ENCODE peak calls at places on chromosome 11, in seven cellular contexts. O is neuronal stem cell; P is CD8-positive, alpha-beta memory T cell; F is pancreas; V is CD4-positive, alpha-beta memory T cell; I is breast epithelium; D is colonic mucosa. X is an unnamed sample.

GRCh38 chr11:131808466-131808865 is 438.1 kb downstream of the NTM start:
- DNase-seq in O (no peak), P (no peak), F (no peak), V (no peak), I (no peak), D (no peak), X (no peak)

GRCh38 chr11:11988099-11988651 is 20.3 kb downstream of the DKK3 start:
- DNase-seq in O (no peak), P (no peak), F (peak; percentile 31), V (no peak), I (no peak), D (no peak), X (peak; percentile 87)

GRCh38 chr11:34431979-34432378 is 6.8 kb upstream of the CAT start:
- DNase-seq in O (no peak), P (no peak), F (no peak), V (no peak), I (no peak), D (no peak), X (no peak)

GRCh38 chr11:58788355-58789023 is 56.0 kb downstream of the GLYATL2 start:
- DNase-seq in O (peak; percentile 31), P (no peak), F (no peak), V (peak; percentile 40), I (no peak), D (peak; percentile 45), X (peak; percentile 29)

GRCh38 chr11:12674571-12674935 is 332 bp downstream of the TEAD1 start:
- DNase-seq in O (no peak), P (no peak), F (peak; percentile 87), V (no peak), I (peak; percentile 36), D (no peak), X (no peak)

GRCh38 chr11:92216789-92217188 is 7.8 kb upstream of the FAT3 start:
- DNase-seq in O (no peak), P (no peak), F (no peak), V (no peak), I (no peak), D (no peak), X (no peak)

GRCh38 chr11:124823512-124824376 is 23.5 kb upstream of the MSANTD2 start:
- DNase-seq in O (no peak), P (no peak), F (no peak), V (no peak), I (no peak), D (peak; percentile 58), X (no peak)

GRCh38 chr11:117583063-117583801 is 213.8 kb downstream of the DSCAML1 start:
- DNase-seq in O (peak; percentile 30), P (no peak), F (no peak), V (no peak), I (no peak), D (no peak), X (no peak)

GRCh38 chr11:128632151-128632791 is 44.9 kb upstream of the ETS1 start:
- DNase-seq in O (peak; percentile 31), P (no peak), F (no peak), V (peak; percentile 46), I (no peak), D (no peak), X (peak; percentile 16)

GRCh38 chr11:26230021-26230420 is 101.9 kb upstream of the ANO3 start:
- DNase-seq in O (no peak), P (no peak), F (no peak), V (no peak), I (no peak), D (no peak), X (no peak)

GRCh38 chr11:17184882-17185587 is 22.8 kb downstream of the PIK3C2A start:
- DNase-seq in O (no peak), P (no peak), F (no peak), V (no peak), I (no peak), D (no peak), X (no peak)

GRCh38 chr11:8206251-8207079 is 37.6 kb upstream of the RIC3 start:
- DNase-seq in O (no peak), P (no peak), F (no peak), V (no peak), I (no peak), D (peak; percentile 32), X (no peak)

GRCh38 chr11:17600316-17601205 is 53.5 kb downstream of the OTOG start:
- DNase-seq in O (no peak), P (no peak), F (no peak), V (no peak), I (peak; percentile 12), D (peak; percentile 11), X (no peak)

GRCh38 chr11:97290444-97291041 is 900.7 kb downstream of the JRKL start:
- DNase-seq in O (no peak), P (no peak), F (no peak), V (no peak), I (no peak), D (no peak), X (no peak)

GRCh38 chr11:7640826-7641225 is 32.5 kb downstream of the CYB5R2 start:
- DNase-seq in O (no peak), P (no peak), F (no peak), V (no peak), I (no peak), D (no peak), X (no peak)

GRCh38 chr11:113873241-113873626 is 2.1 kb downstream of the USP28 start:
- DNase-seq in O (no peak), P (no peak), F (no peak), V (no peak), I (no peak), D (no peak), X (no peak)

GRCh38 chr11:59615132-59615636 is 390 bp downstream of the OSBP start:
- DNase-seq in O (no peak), P (peak; percentile 56), F (peak; percentile 87), V (peak; percentile 73), I (peak; percentile 61), D (peak; percentile 73), X (peak; percentile 51)

GRCh38 chr11:65781152-65781961 is 581 bp upstream of the AP5B1 start:
- DNase-seq in O (peak; percentile 63), P (no peak), F (peak; percentile 81), V (no peak), I (no peak), D (peak; percentile 36), X (peak; percentile 56)

GRCh38 chr11:109037856-109038780 is 373.2 kb downstream of the DDX10 start:
- DNase-seq in O (no peak), P (no peak), F (no peak), V (no peak), I (peak; percentile 58), D (no peak), X (peak; percentile 19)

GRCh38 chr11:77073328-77074001 is 6.7 kb downstream of the CAPN5 start:
- DNase-seq in O (no peak), P (no peak), F (peak; percentile 75), V (no peak), I (peak; percentile 65), D (peak; percentile 94), X (peak; percentile 90)

GRCh38 chr11:59216654-59217640 is 4.2 kb upstream of the MPEG1 start:
- DNase-seq in O (no peak), P (no peak), F (no peak), V (no peak), I (peak; percentile 37), D (peak; percentile 49), X (peak; percentile 67)

DNA sequence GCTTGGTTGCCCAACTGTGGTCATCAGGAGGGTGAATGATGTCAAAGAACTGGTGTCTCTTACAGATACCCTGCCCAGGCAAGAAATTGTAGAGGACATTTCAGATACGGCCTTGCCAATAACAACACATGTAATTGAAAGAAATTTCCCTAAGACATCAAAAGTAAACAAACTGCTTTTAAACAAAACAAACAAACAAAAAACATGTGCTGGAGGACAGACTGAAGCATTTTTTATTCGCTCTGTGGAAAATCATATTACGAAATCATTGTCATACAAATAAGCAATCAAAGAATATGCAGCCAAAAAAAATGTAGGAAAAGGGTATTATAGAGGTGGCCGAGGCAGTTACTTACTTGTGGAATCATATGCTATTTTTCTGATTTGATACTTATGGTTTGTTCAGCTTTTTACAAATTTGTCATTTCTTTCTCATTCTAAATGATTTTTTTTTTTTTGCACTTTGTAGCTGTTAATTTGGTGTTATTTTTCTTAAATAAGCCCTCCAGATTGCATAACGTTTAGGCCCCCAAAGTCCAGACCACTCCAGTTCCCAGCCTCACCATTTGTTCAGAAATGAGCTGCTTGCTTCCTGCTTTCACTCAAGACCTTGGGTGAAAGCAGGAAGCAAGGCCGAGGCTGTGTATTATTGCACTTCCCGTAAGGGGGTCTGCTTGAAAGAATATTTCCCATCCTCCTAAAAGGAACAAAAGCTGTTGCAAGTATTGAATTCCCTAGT is 51.9 kb upstream of the MYEOV start:
- DNase-seq in O (no peak), P (no peak), F (no peak), V (no peak), I (peak; percentile 4), D (no peak), X (no peak)
- H3K4me1 ChIP-seq in O (peaks cover 3% of the 10 kb centered on the region), P (peaks cover 12% of the 10 kb centered on the region), F (no peaks in the 10 kb centered on the region), V (no peaks in the 10 kb centered on the region), I (no peaks in the 10 kb centered on the region), D (no peaks in the 10 kb centered on the region), X (no peaks in the 10 kb centered on the region)

GRCh38 chr11:15607361-15608036 is 492.8 kb downstream of the INSC start:
- DNase-seq in O (no peak), P (no peak), F (no peak), V (no peak), I (no peak), D (no peak), X (no peak)
- H3K36me3 ChIP-seq in O (no peaks in the 10 kb centered on the region), P (no peaks in the 10 kb centered on the region), F (no peaks in the 10 kb centered on the region), V (no peaks in the 10 kb centered on the region), I (no peaks in the 10 kb centered on the region), D (no peaks in the 10 kb centered on the region), X (no peaks in the 10 kb centered on the region)

GRCh38 chr11:111538407-111539114 is 2.0 kb upstream of the LAYN start:
- DNase-seq in O (no peak), P (no peak), F (no peak), V (no peak), I (no peak), D (no peak), X (no peak)
- H3K27me3 ChIP-seq in O (peaks cover 15% of the 10 kb centered on the region), P (peaks cover 24% of the 10 kb centered on the region), F (no peaks in the 10 kb centered on the region), V (peaks cover 30% of the 10 kb centered on the region), I (peaks cover 3% of the 10 kb centered on the region), D (peaks cover 23% of the 10 kb centered on the region), X (no peaks in the 10 kb centered on the region)

GRCh38 chr11:115170133-115170815 is 333.9 kb downstream of the CADM1 start:
- DNase-seq in O (peak; percentile 38), P (no peak), F (no peak), V (no peak), I (no peak), D (peak; percentile 47), X (peak; percentile 10)

GRCh38 chr11:115168229-115168671 is 336.0 kb downstream of the CADM1 start:
- DNase-seq in O (no peak), P (no peak), F (no peak), V (no peak), I (no peak), D (no peak), X (no peak)

GRCh38 chr11:115164774-115165173 is 339.4 kb downstream of the CADM1 start:
- DNase-seq in O (no peak), P (no peak), F (no peak), V (no peak), I (no peak), D (no peak), X (no peak)

GRCh38 chr11:115166826-115167225 is 337.4 kb downstream of the CADM1 start:
- DNase-seq in O (no peak), P (no peak), F (no peak), V (no peak), I (no peak), D (no peak), X (no peak)

DNA sequence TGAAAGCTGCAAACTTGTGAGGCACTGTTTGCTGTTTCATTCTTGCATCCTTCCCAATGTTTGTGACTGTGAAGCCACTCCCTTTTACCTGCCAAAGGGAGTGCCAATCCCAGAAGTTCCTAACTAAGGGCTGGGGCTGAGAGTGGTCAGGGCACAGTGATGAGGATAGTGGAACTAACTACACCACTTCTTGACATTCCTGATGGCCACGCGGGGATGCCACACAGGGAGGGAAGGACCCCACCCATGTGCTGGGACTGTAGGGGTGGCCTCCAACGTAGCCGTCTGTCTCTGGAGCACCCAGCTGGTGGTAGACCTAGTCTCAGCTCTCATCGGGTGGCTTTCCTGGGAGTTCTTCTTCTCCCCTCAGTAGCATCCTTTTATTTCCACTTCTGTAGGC is 335.5 kb downstream of the CADM1 start:
- DNase-seq in O (no peak), P (no peak), F (no peak), V (no peak), I (no peak), D (no peak), X (no peak)
- H3K4me1 ChIP-seq in O (peaks cover 7% of the 10 kb centered on the region), P (no peaks in the 10 kb centered on the region), F (no peaks in the 10 kb centered on the region), V (no peaks in the 10 kb centered on the region), I (no peaks in the 10 kb centered on the region), D (no peaks in the 10 kb centered on the region), X (no peaks in the 10 kb centered on the region)